ENCODE peak calls at places on chromosomes 7 and 10, in seven cellular contexts. D, Y, C, J, M, L and Z are unnamed samples.

GRCh38 chr10:14397069-14397468 is 66.3 kb upstream of the FRMD4A start:
- DNase-seq in C (peak; percentile 87), J (no peak), L (peak; percentile 97), Y (no peak), M (no peak), D (no peak), Z (peak; percentile 83)

GRCh38 chr7:142400042-142400441 is 142.2 kb upstream of the PRSS58 start:
- DNase-seq in J (no peak), M (no peak), D (no peak), Y (no peak), L (no peak), C (no peak), Z (no peak)

GRCh38 chr7:26151953-26152781 is at the start of gene NFE2L3:
- DNase-seq in L (peak; percentile 77), D (peak; percentile 87), M (peak; percentile 78), Y (peak; percentile 89), J (peak; percentile 86), C (peak; percentile 91), Z (peak; percentile 89)

GRCh38 chr7:123798527-123799188 is 46.3 kb upstream of the HYAL4 start:
- DNase-seq in M (no peak), J (no peak), C (no peak), L (peak; percentile 13), Y (no peak), D (no peak), Z (no peak)

GRCh38 chr7:127598318-127598717 is 4.8 kb downstream of the FSCN3 start:
- DNase-seq in J (no peak), D (peak; percentile 29), Y (no peak), L (no peak), C (no peak), M (no peak), Z (no peak)

GRCh38 chr10:92826061-92826460 is 22.3 kb upstream of the EXOC6 start:
- DNase-seq in C (no peak), Y (no peak), M (no peak), D (no peak), J (no peak), L (no peak), Z (no peak)

GRCh38 chr7:17040701-17041100 is 158.9 kb upstream of the AGR3 start:
- DNase-seq in L (no peak), Y (no peak), J (no peak), C (no peak), D (no peak), M (no peak), Z (no peak)

GRCh38 chr7:147547252-147547897 is 1043.2 kb upstream of the C7orf33 start:
- DNase-seq in D (peak; percentile 9), M (peak; percentile 7), Y (no peak), J (no peak), C (no peak), L (peak; percentile 46), Z (no peak)

GRCh38 chr7:92641921-92642511 is 51.8 kb upstream of the FAM133B start:
- DNase-seq in J (no peak), M (no peak), D (peak; percentile 79), Y (no peak), C (no peak), L (peak; percentile 71), Z (no peak)

GRCh38 chr10:52502237-52502636 is 188.2 kb downstream of the DKK1 start:
- DNase-seq in D (no peak), L (no peak), C (no peak), Y (no peak), J (no peak), M (no peak), Z (no peak)

GRCh38 chr7:36515847-36516246 is 126.2 kb downstream of the ANLN start:
- DNase-seq in M (no peak), C (no peak), D (no peak), J (no peak), L (no peak), Y (no peak), Z (no peak)

GRCh38 chr7:1055084-1055450 is 10.7 kb downstream of the GPR146 start:
- DNase-seq in Y (no peak), L (peak; percentile 90), M (no peak), C (peak; percentile 42), J (no peak), D (peak; percentile 68), Z (peak; percentile 93)

GRCh38 chr10:119526606-119527592 is 15.6 kb downstream of the RGS10 start:
- DNase-seq in Y (no peak), J (no peak), C (peak; percentile 74), M (no peak), L (no peak), D (no peak), Z (no peak)